ENCODE peak calls at places on chromosomes 5 and 9, in eight cellular contexts. One of them, this sample, is unnamed.

GRCh38 chr9:86405086-86405491 is 50.9 kb upstream of the TUT7 start:
- DNase-seq in foreskin fibroblast: no peak
- DNase-seq in T follicular helper cell: no peak
- DNase-seq in HTR-8/SVneo: no peak
- DNase-seq in foreskin melanocyte: no peak
- DNase-seq in pancreas: peak; percentile 39
- DNase-seq in EH: no peak
- DNase-seq in GM03348: no peak
- DNase-seq in this sample: no peak

GRCh38 chr5:321726-322251 is 275 bp downstream of the AHRR start:
- DNase-seq in T follicular helper cell: no peak
- DNase-seq in HTR-8/SVneo: no peak
- DNase-seq in foreskin fibroblast: no peak
- DNase-seq in foreskin melanocyte: no peak
- DNase-seq in pancreas: no peak
- DNase-seq in GM03348: peak; percentile 55
- DNase-seq in EH: no peak
- DNase-seq in this sample: peak; percentile 49

GRCh38 chr5:172451771-172452197 is 2.5 kb downstream of the SH3PXD2B start:
- DNase-seq in GM03348: peak; percentile 27
- DNase-seq in foreskin melanocyte: peak; percentile 79
- DNase-seq in HTR-8/SVneo: peak; percentile 41
- DNase-seq in T follicular helper cell: no peak
- DNase-seq in EH: peak; percentile 83
- DNase-seq in pancreas: no peak
- DNase-seq in foreskin fibroblast: peak; percentile 84
- DNase-seq in this sample: no peak

GRCh38 chr5:77621440-77621839 is 17.1 kb downstream of the OTP start:
- DNase-seq in T follicular helper cell: no peak
- DNase-seq in GM03348: no peak
- DNase-seq in foreskin fibroblast: no peak
- DNase-seq in EH: no peak
- DNase-seq in HTR-8/SVneo: no peak
- DNase-seq in foreskin melanocyte: no peak
- DNase-seq in pancreas: no peak
- DNase-seq in this sample: no peak

GRCh38 chr9:131732061-131732526 is 7.8 kb downstream of the RAPGEF1 start:
- DNase-seq in foreskin fibroblast: peak; percentile 90
- DNase-seq in T follicular helper cell: no peak
- DNase-seq in foreskin melanocyte: no peak
- DNase-seq in EH: peak; percentile 94
- DNase-seq in GM03348: peak; percentile 77
- DNase-seq in pancreas: no peak
- DNase-seq in HTR-8/SVneo: no peak
- DNase-seq in this sample: peak; percentile 83

GRCh38 chr5:149448831-149449714 is 70.0 kb upstream of the IL17B start:
- DNase-seq in foreskin fibroblast: no peak
- DNase-seq in HTR-8/SVneo: no peak
- DNase-seq in pancreas: no peak
- DNase-seq in foreskin melanocyte: no peak
- DNase-seq in T follicular helper cell: no peak
- DNase-seq in GM03348: no peak
- DNase-seq in EH: peak; percentile 47
- DNase-seq in this sample: no peak

GRCh38 chr9:91040371-91041215 is 239.0 kb downstream of the SYK start:
- DNase-seq in foreskin melanocyte: no peak
- DNase-seq in EH: no peak
- DNase-seq in T follicular helper cell: no peak
- DNase-seq in HTR-8/SVneo: no peak
- DNase-seq in pancreas: no peak
- DNase-seq in GM03348: no peak
- DNase-seq in foreskin fibroblast: no peak
- DNase-seq in this sample: no peak

GRCh38 chr5:51378778-51379652 is 4.2 kb upstream of the ISL1 start:
- DNase-seq in EH: peak; percentile 49
- DNase-seq in T follicular helper cell: no peak
- DNase-seq in GM03348: no peak
- DNase-seq in pancreas: no peak
- DNase-seq in foreskin melanocyte: no peak
- DNase-seq in foreskin fibroblast: no peak
- DNase-seq in HTR-8/SVneo: no peak
- DNase-seq in this sample: no peak

GRCh38 chr5:159444441-159445082 is 114.3 kb upstream of the IL12B start:
- DNase-seq in foreskin melanocyte: peak; percentile 29
- DNase-seq in T follicular helper cell: no peak
- DNase-seq in EH: peak; percentile 76
- DNase-seq in foreskin fibroblast: peak; percentile 48
- DNase-seq in pancreas: no peak
- DNase-seq in HTR-8/SVneo: peak; percentile 58
- DNase-seq in GM03348: peak; percentile 65
- DNase-seq in this sample: peak; percentile 36

GRCh38 chr5:145937432-145938250 is 1.3 kb downstream of the SH3RF2 start:
- DNase-seq in HTR-8/SVneo: peak; percentile 64
- DNase-seq in pancreas: peak; percentile 54
- DNase-seq in foreskin melanocyte: no peak
- DNase-seq in T follicular helper cell: no peak
- DNase-seq in GM03348: no peak
- DNase-seq in EH: peak; percentile 28
- DNase-seq in foreskin fibroblast: no peak
- DNase-seq in this sample: no peak

GRCh38 chr5:16538001-16538400 is 72.4 kb upstream of the ZNF622 start:
- DNase-seq in T follicular helper cell: no peak
- DNase-seq in HTR-8/SVneo: no peak
- DNase-seq in pancreas: no peak
- DNase-seq in foreskin melanocyte: no peak
- DNase-seq in GM03348: no peak
- DNase-seq in foreskin fibroblast: no peak
- DNase-seq in EH: no peak
- DNase-seq in this sample: no peak

GRCh38 chr9:382383-382782 is 167.7 kb downstream of the DOCK8 start:
- DNase-seq in foreskin fibroblast: no peak
- DNase-seq in T follicular helper cell: no peak
- DNase-seq in GM03348: no peak
- DNase-seq in EH: no peak
- DNase-seq in HTR-8/SVneo: no peak
- DNase-seq in foreskin melanocyte: no peak
- DNase-seq in pancreas: no peak
- DNase-seq in this sample: no peak

GRCh38 chr5:99686538-99686937 is 757.7 kb upstream of the CHD1 start:
- DNase-seq in GM03348: no peak
- DNase-seq in pancreas: no peak
- DNase-seq in T follicular helper cell: no peak
- DNase-seq in EH: no peak
- DNase-seq in HTR-8/SVneo: no peak
- DNase-seq in foreskin fibroblast: no peak
- DNase-seq in foreskin melanocyte: no peak
- DNase-seq in this sample: no peak

GRCh38 chr5:129094924-129095797 is 612 bp downstream of the ISOC1 start:
- DNase-seq in pancreas: peak; percentile 74
- DNase-seq in EH: peak; percentile 33
- DNase-seq in foreskin fibroblast: peak; percentile 25
- DNase-seq in T follicular helper cell: no peak
- DNase-seq in GM03348: peak; percentile 51
- DNase-seq in foreskin melanocyte: peak; percentile 19
- DNase-seq in HTR-8/SVneo: peak; percentile 11
- DNase-seq in this sample: peak; percentile 64

GRCh38 chr9:133514475-133515239 is 10.1 kb downstream of the MYMK start:
- DNase-seq in foreskin melanocyte: no peak
- DNase-seq in pancreas: no peak
- DNase-seq in T follicular helper cell: no peak
- DNase-seq in GM03348: no peak
- DNase-seq in foreskin fibroblast: no peak
- DNase-seq in HTR-8/SVneo: no peak
- DNase-seq in EH: no peak
- DNase-seq in this sample: no peak

GRCh38 chr5:158565017-158565789 is 534.5 kb downstream of the EBF1 start:
- DNase-seq in foreskin fibroblast: no peak
- DNase-seq in foreskin melanocyte: peak; percentile 32
- DNase-seq in EH: no peak
- DNase-seq in GM03348: no peak
- DNase-seq in T follicular helper cell: no peak
- DNase-seq in HTR-8/SVneo: no peak
- DNase-seq in pancreas: no peak
- DNase-seq in this sample: no peak

GRCh38 chr9:89933578-89933977 is 328.8 kb downstream of the GADD45G start:
- DNase-seq in T follicular helper cell: no peak
- DNase-seq in GM03348: no peak
- DNase-seq in foreskin fibroblast: no peak
- DNase-seq in foreskin melanocyte: no peak
- DNase-seq in EH: no peak
- DNase-seq in HTR-8/SVneo: no peak
- DNase-seq in pancreas: no peak
- DNase-seq in this sample: no peak

GRCh38 chr5:33513786-33514185 is 73.0 kb downstream of the TARS1 start:
- DNase-seq in EH: peak; percentile 12
- DNase-seq in GM03348: peak; percentile 62
- DNase-seq in pancreas: no peak
- DNase-seq in foreskin fibroblast: no peak
- DNase-seq in foreskin melanocyte: no peak
- DNase-seq in HTR-8/SVneo: no peak
- DNase-seq in T follicular helper cell: no peak
- DNase-seq in this sample: no peak

GRCh38 chr5:177380805-177381126 is 3.5 kb upstream of the SLC34A1 start:
- DNase-seq in HTR-8/SVneo: no peak
- DNase-seq in foreskin fibroblast: no peak
- DNase-seq in EH: no peak
- DNase-seq in foreskin melanocyte: no peak
- DNase-seq in pancreas: no peak
- DNase-seq in GM03348: no peak
- DNase-seq in T follicular helper cell: no peak
- DNase-seq in this sample: no peak

GRCh38 chr9:136411358-136411757 is 900 bp downstream of the PMPCA start:
- DNase-seq in GM03348: no peak
- DNase-seq in EH: no peak
- DNase-seq in foreskin melanocyte: no peak
- DNase-seq in T follicular helper cell: no peak
- DNase-seq in foreskin fibroblast: no peak
- DNase-seq in HTR-8/SVneo: no peak
- DNase-seq in pancreas: no peak
- DNase-seq in this sample: no peak